ENCODE peak calls at places on chromosome 3, in eight cellular contexts. One of them, this sample, is unnamed.

GRCh38 chr3:194072097-194072428 is 63.9 kb upstream of the HES1 start:
- DNase-seq in SK-N-MC: no peak
- DNase-seq in small intestine: no peak
- DNase-seq in aorta: no peak
- DNase-seq in MCF 10A: no peak
- DNase-seq in AG04449: no peak
- DNase-seq in OCI-LY7: no peak
- DNase-seq in naive thymus-derived CD4-positive, alpha-beta T cell: no peak
- DNase-seq in this sample: no peak

GRCh38 chr3:126147932-126148683 is 32.3 kb downstream of the ALDH1L1 start:
- DNase-seq in SK-N-MC: no peak
- DNase-seq in small intestine: no peak
- DNase-seq in aorta: no peak
- DNase-seq in MCF 10A: no peak
- DNase-seq in AG04449: no peak
- DNase-seq in OCI-LY7: no peak
- DNase-seq in naive thymus-derived CD4-positive, alpha-beta T cell: no peak
- DNase-seq in this sample: no peak

GRCh38 chr3:138824114-138824506 is 10.6 kb downstream of the PIK3CB start:
- DNase-seq in SK-N-MC: no peak
- DNase-seq in small intestine: no peak
- DNase-seq in aorta: no peak
- DNase-seq in MCF 10A: no peak
- DNase-seq in AG04449: no peak
- DNase-seq in OCI-LY7: no peak
- DNase-seq in naive thymus-derived CD4-positive, alpha-beta T cell: no peak
- DNase-seq in this sample: no peak

GRCh38 chr3:64355473-64355872 is 130.2 kb upstream of the PRICKLE2 start:
- DNase-seq in SK-N-MC: no peak
- DNase-seq in small intestine: no peak
- DNase-seq in aorta: no peak
- DNase-seq in MCF 10A: no peak
- DNase-seq in AG04449: no peak
- DNase-seq in OCI-LY7: no peak
- DNase-seq in naive thymus-derived CD4-positive, alpha-beta T cell: no peak
- DNase-seq in this sample: no peak

GRCh38 chr3:150887031-150887430 is 18.2 kb downstream of the MINDY4B start:
- DNase-seq in SK-N-MC: no peak
- DNase-seq in small intestine: no peak
- DNase-seq in aorta: no peak
- DNase-seq in MCF 10A: peak
- DNase-seq in AG04449: no peak
- DNase-seq in OCI-LY7: no peak
- DNase-seq in naive thymus-derived CD4-positive, alpha-beta T cell: no peak
- DNase-seq in this sample: no peak

GRCh38 chr3:187836848-187837770 is 91.8 kb upstream of the BCL6 start:
- DNase-seq in SK-N-MC: no peak
- DNase-seq in small intestine: no peak
- DNase-seq in aorta: no peak
- DNase-seq in MCF 10A: no peak
- DNase-seq in AG04449: peak
- DNase-seq in OCI-LY7: no peak
- DNase-seq in naive thymus-derived CD4-positive, alpha-beta T cell: no peak
- DNase-seq in this sample: no peak

GRCh38 chr3:49937081-49937480 is 2.9 kb upstream of the RBM6 start:
- DNase-seq in SK-N-MC: no peak
- DNase-seq in small intestine: no peak
- DNase-seq in aorta: no peak
- DNase-seq in MCF 10A: no peak
- DNase-seq in AG04449: no peak
- DNase-seq in OCI-LY7: no peak
- DNase-seq in naive thymus-derived CD4-positive, alpha-beta T cell: no peak
- DNase-seq in this sample: no peak

GRCh38 chr3:107561980-107562379 is 39.2 kb downstream of the BBX start:
- DNase-seq in SK-N-MC: no peak
- DNase-seq in small intestine: no peak
- DNase-seq in aorta: no peak
- DNase-seq in MCF 10A: no peak
- DNase-seq in AG04449: no peak
- DNase-seq in OCI-LY7: no peak
- DNase-seq in naive thymus-derived CD4-positive, alpha-beta T cell: no peak
- DNase-seq in this sample: no peak

GRCh38 chr3:36876181-36876936 is 68.5 kb downstream of the TRANK1 start:
- DNase-seq in SK-N-MC: no peak
- DNase-seq in small intestine: peak
- DNase-seq in aorta: no peak
- DNase-seq in MCF 10A: no peak
- DNase-seq in AG04449: no peak
- DNase-seq in OCI-LY7: peak
- DNase-seq in naive thymus-derived CD4-positive, alpha-beta T cell: peak
- DNase-seq in this sample: peak

GRCh38 chr3:50268703-50269451 is at the start of gene SEMA3B:
- DNase-seq in SK-N-MC: no peak
- DNase-seq in small intestine: peak
- DNase-seq in aorta: peak
- DNase-seq in MCF 10A: peak
- DNase-seq in AG04449: no peak
- DNase-seq in OCI-LY7: no peak
- DNase-seq in naive thymus-derived CD4-positive, alpha-beta T cell: no peak
- DNase-seq in this sample: no peak

GRCh38 chr3:43478380-43478779 is 143.4 kb downstream of the ANO10 start:
- DNase-seq in SK-N-MC: no peak
- DNase-seq in small intestine: no peak
- DNase-seq in aorta: no peak
- DNase-seq in MCF 10A: no peak
- DNase-seq in AG04449: no peak
- DNase-seq in OCI-LY7: no peak
- DNase-seq in naive thymus-derived CD4-positive, alpha-beta T cell: no peak
- DNase-seq in this sample: no peak

GRCh38 chr3:37985637-37986320 is 4.8 kb upstream of the VILL start:
- DNase-seq in SK-N-MC: no peak
- DNase-seq in small intestine: peak
- DNase-seq in aorta: no peak
- DNase-seq in MCF 10A: no peak
- DNase-seq in AG04449: no peak
- DNase-seq in OCI-LY7: no peak
- DNase-seq in naive thymus-derived CD4-positive, alpha-beta T cell: no peak
- DNase-seq in this sample: no peak

GRCh38 chr3:14719006-14719405 is 44.1 kb downstream of the C3orf20 start:
- DNase-seq in SK-N-MC: no peak
- DNase-seq in small intestine: no peak
- DNase-seq in aorta: no peak
- DNase-seq in MCF 10A: no peak
- DNase-seq in AG04449: no peak
- DNase-seq in OCI-LY7: no peak
- DNase-seq in naive thymus-derived CD4-positive, alpha-beta T cell: no peak
- DNase-seq in this sample: no peak

GRCh38 chr3:113264741-113265140 is 53.4 kb downstream of the BOC start:
- DNase-seq in SK-N-MC: no peak
- DNase-seq in small intestine: no peak
- DNase-seq in aorta: no peak
- DNase-seq in MCF 10A: no peak
- DNase-seq in AG04449: no peak
- DNase-seq in OCI-LY7: no peak
- DNase-seq in naive thymus-derived CD4-positive, alpha-beta T cell: no peak
- DNase-seq in this sample: no peak

GRCh38 chr3:124322966-124323365 is 331.0 kb upstream of the ROPN1 start:
- DNase-seq in SK-N-MC: no peak
- DNase-seq in small intestine: no peak
- DNase-seq in aorta: no peak
- DNase-seq in MCF 10A: no peak
- DNase-seq in AG04449: no peak
- DNase-seq in OCI-LY7: no peak
- DNase-seq in naive thymus-derived CD4-positive, alpha-beta T cell: no peak
- DNase-seq in this sample: no peak

GRCh38 chr3:29307229-29307796 is 26.4 kb downstream of the RBMS3 start:
- DNase-seq in SK-N-MC: no peak
- DNase-seq in small intestine: no peak
- DNase-seq in aorta: no peak
- DNase-seq in MCF 10A: no peak
- DNase-seq in AG04449: no peak
- DNase-seq in OCI-LY7: no peak
- DNase-seq in naive thymus-derived CD4-positive, alpha-beta T cell: no peak
- DNase-seq in this sample: no peak

GRCh38 chr3:52222319-52223221 is 2.9 kb downstream of the TLR9 start:
- DNase-seq in SK-N-MC: no peak
- DNase-seq in small intestine: no peak
- DNase-seq in aorta: no peak
- DNase-seq in MCF 10A: no peak
- DNase-seq in AG04449: no peak
- DNase-seq in OCI-LY7: no peak
- DNase-seq in naive thymus-derived CD4-positive, alpha-beta T cell: no peak
- DNase-seq in this sample: no peak

GRCh38 chr3:104642827-104643226 is 723.9 kb upstream of the ALCAM start:
- DNase-seq in SK-N-MC: peak
- DNase-seq in small intestine: no peak
- DNase-seq in aorta: no peak
- DNase-seq in MCF 10A: no peak
- DNase-seq in AG04449: no peak
- DNase-seq in OCI-LY7: no peak
- DNase-seq in naive thymus-derived CD4-positive, alpha-beta T cell: no peak
- DNase-seq in this sample: no peak

GRCh38 chr3:154122912-154123559 is 1.8 kb downstream of the ARHGEF26 start:
- DNase-seq in SK-N-MC: peak
- DNase-seq in small intestine: peak
- DNase-seq in aorta: no peak
- DNase-seq in MCF 10A: no peak
- DNase-seq in AG04449: no peak
- DNase-seq in OCI-LY7: no peak
- DNase-seq in naive thymus-derived CD4-positive, alpha-beta T cell: no peak
- DNase-seq in this sample: peak

GRCh38 chr3:160641675-160642330 is 35.2 kb upstream of the ARL14 start:
- DNase-seq in SK-N-MC: no peak
- DNase-seq in small intestine: no peak
- DNase-seq in aorta: no peak
- DNase-seq in MCF 10A: peak
- DNase-seq in AG04449: no peak
- DNase-seq in OCI-LY7: no peak
- DNase-seq in naive thymus-derived CD4-positive, alpha-beta T cell: no peak
- DNase-seq in this sample: no peak

GRCh38 chr3:178022599-178022998 is 513.6 kb upstream of the KCNMB2 start:
- DNase-seq in SK-N-MC: no peak
- DNase-seq in small intestine: no peak
- DNase-seq in aorta: no peak
- DNase-seq in MCF 10A: peak
- DNase-seq in AG04449: no peak
- DNase-seq in OCI-LY7: no peak
- DNase-seq in naive thymus-derived CD4-positive, alpha-beta T cell: no peak
- DNase-seq in this sample: no peak

GRCh38 chr3:6504385-6504784 is 356.5 kb upstream of the GRM7 start:
- DNase-seq in SK-N-MC: no peak
- DNase-seq in small intestine: no peak
- DNase-seq in aorta: no peak
- DNase-seq in MCF 10A: no peak
- DNase-seq in AG04449: no peak
- DNase-seq in OCI-LY7: no peak
- DNase-seq in naive thymus-derived CD4-positive, alpha-beta T cell: no peak
- DNase-seq in this sample: no peak

GRCh38 chr3:21672303-21672702 is 78.7 kb downstream of the ZNF385D start:
- DNase-seq in SK-N-MC: no peak
- DNase-seq in small intestine: peak
- DNase-seq in aorta: no peak
- DNase-seq in MCF 10A: peak
- DNase-seq in AG04449: peak
- DNase-seq in OCI-LY7: no peak
- DNase-seq in naive thymus-derived CD4-positive, alpha-beta T cell: no peak
- DNase-seq in this sample: no peak

GRCh38 chr3:193620650-193621049 is 27.6 kb downstream of the OPA1 start:
- DNase-seq in SK-N-MC: no peak
- DNase-seq in small intestine: no peak
- DNase-seq in aorta: no peak
- DNase-seq in MCF 10A: peak
- DNase-seq in AG04449: no peak
- DNase-seq in OCI-LY7: no peak
- DNase-seq in naive thymus-derived CD4-positive, alpha-beta T cell: no peak
- DNase-seq in this sample: no peak

GRCh38 chr3:76107935-76108570 is 322.7 kb upstream of the ZNF717 start:
- DNase-seq in SK-N-MC: no peak
- DNase-seq in small intestine: peak
- DNase-seq in aorta: no peak
- DNase-seq in MCF 10A: peak
- DNase-seq in AG04449: peak
- DNase-seq in OCI-LY7: peak
- DNase-seq in naive thymus-derived CD4-positive, alpha-beta T cell: no peak
- DNase-seq in this sample: peak

GRCh38 chr3:23743141-23743784 is 62.5 kb upstream of the UBE2E1 start:
- DNase-seq in SK-N-MC: no peak
- DNase-seq in small intestine: no peak
- DNase-seq in aorta: no peak
- DNase-seq in MCF 10A: no peak
- DNase-seq in AG04449: no peak
- DNase-seq in OCI-LY7: no peak
- DNase-seq in naive thymus-derived CD4-positive, alpha-beta T cell: no peak
- DNase-seq in this sample: no peak

This sample was measured in MM.1S.